ENCODE peak calls at places on chromosomes 11 and 22, in ten cellular contexts. One of them, this sample, is unnamed.

GRCh38 chr11:79129702-79130101 is 311.1 kb downstream of the TENM4 start:
- DNase-seq in NCI-H187: no peak
- DNase-seq in germinal center: no peak
- DNase-seq in NCI-H510A: no peak
- DNase-seq in mesendoderm: no peak
- DNase-seq in NCI-H1048: no peak
- DNase-seq in HS-27A: no peak
- DNase-seq in epithelial cell of proximal tubule: no peak
- DNase-seq in H54: no peak
- DNase-seq in CD4-positive, alpha-beta memory T cell: no peak
- DNase-seq in this sample: no peak

GRCh38 chr11:122267602-122268001 is 151.6 kb upstream of the BLID start:
- DNase-seq in NCI-H187: no peak
- DNase-seq in germinal center: no peak
- DNase-seq in NCI-H510A: no peak
- DNase-seq in mesendoderm: peak
- DNase-seq in NCI-H1048: no peak
- DNase-seq in HS-27A: no peak
- DNase-seq in epithelial cell of proximal tubule: no peak
- DNase-seq in H54: no peak
- DNase-seq in CD4-positive, alpha-beta memory T cell: no peak
- DNase-seq in this sample: no peak

GRCh38 chr11:20770421-20770935 is 101.1 kb downstream of the NELL1 start:
- DNase-seq in NCI-H187: no peak
- DNase-seq in germinal center: no peak
- DNase-seq in NCI-H510A: no peak
- DNase-seq in mesendoderm: no peak
- DNase-seq in NCI-H1048: no peak
- DNase-seq in HS-27A: no peak
- DNase-seq in epithelial cell of proximal tubule: no peak
- DNase-seq in H54: no peak
- DNase-seq in CD4-positive, alpha-beta memory T cell: no peak
- DNase-seq in this sample: no peak

GRCh38 chr11:46369458-46370152 is 11.9 kb upstream of the MDK start:
- DNase-seq in NCI-H187: no peak
- DNase-seq in germinal center: peak
- DNase-seq in NCI-H510A: no peak
- DNase-seq in mesendoderm: peak
- DNase-seq in NCI-H1048: peak
- DNase-seq in HS-27A: no peak
- DNase-seq in epithelial cell of proximal tubule: no peak
- DNase-seq in H54: peak
- DNase-seq in CD4-positive, alpha-beta memory T cell: peak
- DNase-seq in this sample: peak

GRCh38 chr11:114775849-114776621 is 97.7 kb downstream of the NXPE2 start:
- DNase-seq in NCI-H187: no peak
- DNase-seq in germinal center: no peak
- DNase-seq in NCI-H510A: peak
- DNase-seq in mesendoderm: no peak
- DNase-seq in NCI-H1048: no peak
- DNase-seq in HS-27A: no peak
- DNase-seq in epithelial cell of proximal tubule: no peak
- DNase-seq in H54: no peak
- DNase-seq in CD4-positive, alpha-beta memory T cell: no peak
- DNase-seq in this sample: no peak

GRCh38 chr11:44258190-44258489 is 51.8 kb downstream of the ALX4 start:
- DNase-seq in NCI-H187: no peak
- DNase-seq in germinal center: no peak
- DNase-seq in NCI-H510A: no peak
- DNase-seq in mesendoderm: peak
- DNase-seq in NCI-H1048: no peak
- DNase-seq in HS-27A: no peak
- DNase-seq in epithelial cell of proximal tubule: no peak
- DNase-seq in H54: no peak
- DNase-seq in CD4-positive, alpha-beta memory T cell: no peak
- DNase-seq in this sample: no peak

GRCh38 chr11:10490032-10490397 is 35.0 kb downstream of the AMPD3 start:
- DNase-seq in NCI-H187: no peak
- DNase-seq in germinal center: no peak
- DNase-seq in NCI-H510A: no peak
- DNase-seq in mesendoderm: no peak
- DNase-seq in NCI-H1048: no peak
- DNase-seq in HS-27A: no peak
- DNase-seq in epithelial cell of proximal tubule: no peak
- DNase-seq in H54: no peak
- DNase-seq in CD4-positive, alpha-beta memory T cell: no peak
- DNase-seq in this sample: no peak

GRCh38 chr11:102991776-102992175 is 36.2 kb upstream of the MMP13 start:
- DNase-seq in NCI-H187: no peak
- DNase-seq in germinal center: no peak
- DNase-seq in NCI-H510A: no peak
- DNase-seq in mesendoderm: no peak
- DNase-seq in NCI-H1048: no peak
- DNase-seq in HS-27A: no peak
- DNase-seq in epithelial cell of proximal tubule: no peak
- DNase-seq in H54: no peak
- DNase-seq in CD4-positive, alpha-beta memory T cell: no peak
- DNase-seq in this sample: no peak

GRCh38 chr11:96234866-96235441 is 108.0 kb downstream of the MAML2 start:
- DNase-seq in NCI-H187: no peak
- DNase-seq in germinal center: no peak
- DNase-seq in NCI-H510A: no peak
- DNase-seq in mesendoderm: no peak
- DNase-seq in NCI-H1048: no peak
- DNase-seq in HS-27A: no peak
- DNase-seq in epithelial cell of proximal tubule: no peak
- DNase-seq in H54: no peak
- DNase-seq in CD4-positive, alpha-beta memory T cell: no peak
- DNase-seq in this sample: no peak

GRCh38 chr11:15897211-15897960 is 459.0 kb downstream of the SOX6 start:
- DNase-seq in NCI-H187: no peak
- DNase-seq in germinal center: no peak
- DNase-seq in NCI-H510A: no peak
- DNase-seq in mesendoderm: peak
- DNase-seq in NCI-H1048: no peak
- DNase-seq in HS-27A: peak
- DNase-seq in epithelial cell of proximal tubule: peak
- DNase-seq in H54: no peak
- DNase-seq in CD4-positive, alpha-beta memory T cell: no peak
- DNase-seq in this sample: no peak

GRCh38 chr22:28222976-28223375 is 303.9 kb upstream of the PITPNB start:
- DNase-seq in NCI-H187: no peak
- DNase-seq in germinal center: no peak
- DNase-seq in NCI-H510A: no peak
- DNase-seq in mesendoderm: no peak
- DNase-seq in NCI-H1048: no peak
- DNase-seq in HS-27A: no peak
- DNase-seq in epithelial cell of proximal tubule: no peak
- DNase-seq in H54: no peak
- DNase-seq in CD4-positive, alpha-beta memory T cell: no peak
- DNase-seq in this sample: no peak

GRCh38 chr11:128948583-128948982 is 5.9 kb upstream of the TP53AIP1 start:
- DNase-seq in NCI-H187: no peak
- DNase-seq in germinal center: no peak
- DNase-seq in NCI-H510A: no peak
- DNase-seq in mesendoderm: peak
- DNase-seq in NCI-H1048: no peak
- DNase-seq in HS-27A: no peak
- DNase-seq in epithelial cell of proximal tubule: no peak
- DNase-seq in H54: no peak
- DNase-seq in CD4-positive, alpha-beta memory T cell: no peak
- DNase-seq in this sample: no peak

GRCh38 chr11:17572791-17573460 is 25.9 kb downstream of the OTOG start:
- DNase-seq in NCI-H187: no peak
- DNase-seq in germinal center: no peak
- DNase-seq in NCI-H510A: no peak
- DNase-seq in mesendoderm: no peak
- DNase-seq in NCI-H1048: no peak
- DNase-seq in HS-27A: no peak
- DNase-seq in epithelial cell of proximal tubule: no peak
- DNase-seq in H54: no peak
- DNase-seq in CD4-positive, alpha-beta memory T cell: no peak
- DNase-seq in this sample: no peak

GRCh38 chr11:100525635-100526034 is 161.5 kb upstream of the ARHGAP42 start:
- DNase-seq in NCI-H187: no peak
- DNase-seq in germinal center: no peak
- DNase-seq in NCI-H510A: no peak
- DNase-seq in mesendoderm: peak
- DNase-seq in NCI-H1048: no peak
- DNase-seq in HS-27A: no peak
- DNase-seq in epithelial cell of proximal tubule: no peak
- DNase-seq in H54: no peak
- DNase-seq in CD4-positive, alpha-beta memory T cell: no peak
- DNase-seq in this sample: no peak

GRCh38 chr22:49548356-49549202 is 279.1 kb downstream of the BRD1 start:
- DNase-seq in NCI-H187: no peak
- DNase-seq in germinal center: no peak
- DNase-seq in NCI-H510A: no peak
- DNase-seq in mesendoderm: peak
- DNase-seq in NCI-H1048: no peak
- DNase-seq in HS-27A: no peak
- DNase-seq in epithelial cell of proximal tubule: no peak
- DNase-seq in H54: no peak
- DNase-seq in CD4-positive, alpha-beta memory T cell: no peak
- DNase-seq in this sample: no peak

GRCh38 chr22:23398701-23399366 is 181.3 kb downstream of the IGLL1 start:
- DNase-seq in NCI-H187: no peak
- DNase-seq in germinal center: no peak
- DNase-seq in NCI-H510A: no peak
- DNase-seq in mesendoderm: peak
- DNase-seq in NCI-H1048: no peak
- DNase-seq in HS-27A: no peak
- DNase-seq in epithelial cell of proximal tubule: no peak
- DNase-seq in H54: no peak
- DNase-seq in CD4-positive, alpha-beta memory T cell: no peak
- DNase-seq in this sample: peak